ENCODE peak calls at places on chromosomes 4 and X, in ten cellular contexts. T is NCI-H460; P is activated T-helper 1 cell treated with anti-CD3 and anti-CD28 coated beads, Interleukin-2, amount 50 U/mL, for 16 hours; O is Kasumi-1; W is NCI-H510A treated with DMSO at 0.1 percent for 48 hours; J is sciatic nerve; M is brain microvascular endothelial cell; I is H54; B is glutamatergic neuron; Z is posterior cingulate gyrus. U is an unnamed sample.

GRCh38 chr4:169921732-169922131 is 104.5 kb downstream of the MFAP3L start:
- DNase-seq in T (no peak), J (no peak), W (no peak), P (no peak), I (no peak), B (no peak), Z (no peak), M (no peak), O (no peak), U (no peak)

GRCh38 chr4:46386570-46386969 is 3.4 kb downstream of the GABRA2 start:
- DNase-seq in O (no peak), B (peak), W (peak), I (no peak), T (no peak), J (no peak), Z (peak), M (no peak), P (no peak), U (no peak)

GRCh38 chrX:145923376-145923775 is 105.7 kb downstream of the SLITRK2 start:
- DNase-seq in T (no peak), J (no peak), B (no peak), Z (no peak), I (no peak), P (no peak), M (no peak), O (no peak), W (no peak), U (no peak)

GRCh38 chrX:114619874-114620273 is 36.0 kb downstream of the HTR2C start:
- DNase-seq in T (peak), I (no peak), O (peak), Z (no peak), W (peak), M (no peak), B (no peak), P (no peak), J (no peak), U (peak)

GRCh38 chr4:52051213-52051614 is at the start of gene SPATA18:
- DNase-seq in Z (peak), B (peak), I (no peak), T (no peak), O (no peak), W (no peak), J (peak), M (no peak), P (no peak), U (no peak)

GRCh38 chr4:59094505-59094904 is 1984.3 kb upstream of the IGFBP7 start:
- DNase-seq in J (no peak), P (no peak), I (no peak), T (no peak), W (no peak), M (no peak), B (no peak), Z (no peak), O (no peak), U (no peak)

GRCh38 chr4:11343536-11343935 is 85.2 kb downstream of the HS3ST1 start:
- DNase-seq in O (no peak), J (no peak), P (no peak), I (no peak), B (no peak), Z (no peak), W (no peak), M (no peak), T (no peak), U (no peak)

GRCh38 chrX:40855411-40855810 is 120.1 kb upstream of the MED14 start:
- DNase-seq in J (no peak), M (no peak), P (no peak), W (no peak), I (no peak), T (no peak), Z (no peak), O (no peak), B (no peak), U (no peak)

GRCh38 chrX:110210417-110211139 is 107.3 kb downstream of the AMMECR1 start:
- DNase-seq in P (no peak), O (no peak), T (peak), M (peak), B (no peak), J (no peak), W (no peak), Z (no peak), I (no peak), U (peak)

GRCh38 chrX:97639526-97639925 is 755.8 kb downstream of the RPA4 start:
- DNase-seq in I (no peak), B (peak), J (no peak), O (no peak), W (no peak), T (no peak), P (no peak), M (no peak), Z (no peak), U (no peak)

GRCh38 chrX:50779694-50780093 is 34.3 kb downstream of the SHROOM4 start:
- DNase-seq in J (no peak), Z (no peak), M (no peak), B (no peak), O (no peak), T (no peak), W (no peak), I (no peak), P (no peak), U (no peak)

GRCh38 chr4:25814323-25814722 is 48.5 kb downstream of the SEL1L3 start:
- DNase-seq in Z (peak), T (no peak), B (no peak), O (no peak), P (no peak), J (peak), M (peak), I (no peak), W (no peak), U (peak)

GRCh38 chrX:112147206-112147605 is 64.6 kb upstream of the TRPC5 start:
- DNase-seq in M (no peak), J (no peak), I (no peak), W (peak), Z (no peak), P (no peak), T (peak), B (peak), O (peak), U (peak)

GRCh38 chr4:151460434-151460833 is 51.5 kb downstream of the FHIP1A start:
- DNase-seq in M (no peak), J (no peak), B (no peak), P (no peak), T (no peak), W (peak), I (no peak), O (no peak), Z (no peak), U (no peak)

GRCh38 chr4:535924-536281 is 36.9 kb downstream of the PIGG start:
- DNase-seq in W (no peak), O (no peak), P (no peak), Z (peak), I (no peak), J (peak), M (no peak), B (no peak), T (no peak), U (no peak)

GRCh38 chr4:132770776-132771175 is 378.3 kb upstream of the PCDH10 start:
- DNase-seq in P (no peak), O (no peak), Z (no peak), T (no peak), J (no peak), W (no peak), I (no peak), M (no peak), B (no peak), U (no peak)

GRCh38 chr4:89551191-89551590 is 243.6 kb upstream of the GPRIN3 start:
- DNase-seq in B (no peak), O (no peak), P (no peak), T (no peak), J (no peak), Z (no peak), M (no peak), I (no peak), W (no peak), U (no peak)

GRCh38 chr4:2261853-2262144 is at the start of gene MXD4:
- DNase-seq in I (peak), B (no peak), O (no peak), P (no peak), T (no peak), M (no peak), Z (no peak), J (no peak), W (no peak), U (no peak)

GRCh38 chrX:8033175-8033574 is 106.0 kb upstream of the PNPLA4 start:
- DNase-seq in B (no peak), T (no peak), J (no peak), Z (no peak), M (no peak), W (peak), O (no peak), P (no peak), I (no peak), U (no peak)

GRCh38 chr4:186621959-186622553 is 66.7 kb upstream of the MTNR1A start:
- DNase-seq in T (no peak), Z (no peak), B (no peak), I (peak), J (no peak), P (no peak), O (no peak), W (no peak), M (peak), U (no peak)

GRCh38 chr4:181766061-181766460 is 477.1 kb upstream of the TENM3 start:
- DNase-seq in O (no peak), P (no peak), J (no peak), W (no peak), B (no peak), I (no peak), Z (no peak), M (no peak), T (no peak), U (no peak)

GRCh38 chr4:148007789-148008188 is 275.9 kb downstream of the ARHGAP10 start:
- DNase-seq in Z (no peak), J (no peak), B (no peak), W (no peak), T (peak), P (no peak), I (no peak), M (no peak), O (no peak), U (peak)

GRCh38 chr4:77360451-77360850 is 203.4 kb downstream of the CCNG2 start:
- DNase-seq in M (no peak), P (no peak), B (no peak), W (peak), Z (no peak), J (no peak), T (no peak), O (no peak), I (no peak), U (no peak)

GRCh38 chrX:134688181-134688580 is 29.9 kb upstream of the PLAC1 start:
- DNase-seq in J (no peak), W (no peak), B (no peak), T (no peak), M (no peak), I (no peak), Z (no peak), O (no peak), P (no peak), U (no peak)

GRCh38 chr4:164700471-164700870 is 53.5 kb upstream of the SMIM31 start:
- DNase-seq in W (no peak), T (peak), J (no peak), M (no peak), O (peak), P (no peak), B (peak), Z (peak), I (no peak), U (no peak)

GRCh38 chrX:16239211-16239610 is 71.9 kb downstream of the MAGEB17 start:
- DNase-seq in I (peak), Z (no peak), J (no peak), W (no peak), O (no peak), B (no peak), M (peak), T (no peak), P (no peak), U (peak)

GRCh38 chr4:5927747-5928146 is 34.9 kb upstream of the CRMP1 start:
- DNase-seq in P (no peak), O (no peak), W (no peak), B (no peak), T (no peak), J (no peak), M (no peak), I (no peak), Z (no peak), U (no peak)

GRCh38 chr4:105155426-105155825 is 8.8 kb downstream of the TET2 start:
- DNase-seq in J (no peak), Z (no peak), M (no peak), I (no peak), O (no peak), P (no peak), W (no peak), B (no peak), T (no peak), U (no peak)

U was measured in MV-4-11.